ENCODE peak calls at places on chromosomes 6 and 20, in seven cellular contexts. X is GM06990, E is body of pancreas, M is GM23338, K is brain microvascular endothelial cell, F is K562, A is upper lobe of right lung. I is an unnamed sample.

GRCh38 chr6:166627875-166628849 is 1.1 kb upstream of the RPS6KA2 start:
- DNase-seq in X (peak; percentile 16), E (peak; percentile 79), M (peak; percentile 78), K (no peak), F (peak; percentile 68), A (peak; percentile 85), I (peak; percentile 79)

GRCh38 chr6:20870493-20870892 is 336.2 kb downstream of the CDKAL1 start:
- DNase-seq in X (no peak), E (no peak), M (no peak), K (no peak), F (no peak), A (no peak), I (no peak)

GRCh38 chr6:158894192-158894591 is 75.0 kb upstream of the EZR start:
- DNase-seq in X (no peak), E (no peak), M (peak; percentile 89), K (peak; percentile 83), F (no peak), A (no peak), I (no peak)

GRCh38 chr6:150756170-150756569 is 109.3 kb upstream of the MTHFD1L start:
- DNase-seq in X (no peak), E (no peak), M (no peak), K (no peak), F (no peak), A (no peak), I (no peak)

GRCh38 chr6:143485967-143486366 is 25.6 kb downstream of the FUCA2 start:
- DNase-seq in X (no peak), E (no peak), M (no peak), K (no peak), F (no peak), A (no peak), I (no peak)

GRCh38 chr6:117624869-117625481 is 22.7 kb upstream of the GOPC start:
- DNase-seq in X (no peak), E (no peak), M (peak; percentile 74), K (no peak), F (no peak), A (no peak), I (no peak)

GRCh38 chr20:47681977-47682812 is 103.1 kb downstream of the SULF2 start:
- DNase-seq in X (no peak), E (peak; percentile 21), M (no peak), K (no peak), F (no peak), A (peak; percentile 77), I (peak; percentile 38)

GRCh38 chr20:8518878-8519277 is 386.8 kb downstream of the PLCB1 start:
- DNase-seq in X (no peak), E (no peak), M (peak; percentile 14), K (no peak), F (no peak), A (no peak), I (no peak)

GRCh38 chr20:3010985-3011723 is 32.3 kb upstream of the GNRH2 start:
- DNase-seq in X (no peak), E (no peak), M (no peak), K (peak; percentile 38), F (no peak), A (no peak), I (no peak)

GRCh38 chr20:50921055-50921454 is 10.2 kb downstream of the ADNP start:
- DNase-seq in X (no peak), E (no peak), M (no peak), K (peak; percentile 14), F (no peak), A (no peak), I (no peak)

GRCh38 chr6:137681445-137682009 is 185.5 kb upstream of the TNFAIP3 start:
- DNase-seq in X (no peak), E (no peak), M (no peak), K (no peak), F (no peak), A (no peak), I (no peak)

GRCh38 chr20:58688838-58689237 is 3.8 kb upstream of the NPEPL1 start:
- DNase-seq in X (no peak), E (no peak), M (no peak), K (no peak), F (no peak), A (no peak), I (no peak)

GRCh38 chr6:35973670-35974222 is 50.7 kb downstream of the SLC26A8 start:
- DNase-seq in X (peak; percentile 52), E (no peak), M (no peak), K (no peak), F (peak; percentile 63), A (no peak), I (no peak)

GRCh38 chr20:21202284-21202683 is 76.4 kb downstream of the KIZ start:
- DNase-seq in X (no peak), E (no peak), M (no peak), K (peak; percentile 7), F (no peak), A (no peak), I (no peak)

GRCh38 chr6:159616456-159616855 is 76.6 kb downstream of the SOD2 start:
- DNase-seq in X (no peak), E (no peak), M (no peak), K (no peak), F (no peak), A (no peak), I (no peak)

GRCh38 chr6:29487660-29488059 is at the start of gene MAS1L:
- DNase-seq in X (no peak), E (no peak), M (no peak), K (no peak), F (no peak), A (no peak), I (no peak)

GRCh38 chr6:21754891-21755290 is 161.3 kb downstream of the SOX4 start:
- DNase-seq in X (no peak), E (no peak), M (no peak), K (peak; percentile 73), F (no peak), A (no peak), I (no peak)

GRCh38 chr6:64040118-64040517 is 404.5 kb downstream of the PHF3 start:
- DNase-seq in X (no peak), E (no peak), M (no peak), K (no peak), F (no peak), A (no peak), I (no peak)

GRCh38 chr6:15439410-15440022 is 193.6 kb downstream of the JARID2 start:
- DNase-seq in X (no peak), E (no peak), M (no peak), K (no peak), F (no peak), A (no peak), I (no peak)

GRCh38 chr6:2792330-2792729 is 27.1 kb downstream of the WRNIP1 start:
- DNase-seq in X (no peak), E (no peak), M (no peak), K (peak; percentile 74), F (no peak), A (no peak), I (no peak)

GRCh38 chr6:2791124-2792050 is 26.2 kb downstream of the WRNIP1 start:
- DNase-seq in X (no peak), E (peak; percentile 85), M (peak; percentile 87), K (peak; percentile 94), F (peak; percentile 74), A (no peak), I (peak; percentile 64)

GRCh38 chr6:2794171-2794730 is 29.1 kb downstream of the WRNIP1 start:
- DNase-seq in X (no peak), E (no peak), M (no peak), K (no peak), F (no peak), A (no peak), I (no peak)

GRCh38 chr6:2793491-2794151 is 28.4 kb downstream of the WRNIP1 start:
- DNase-seq in X (no peak), E (no peak), M (no peak), K (no peak), F (no peak), A (no peak), I (no peak)

GRCh38 chr6:2790588-2790987 is 25.4 kb downstream of the WRNIP1 start:
- DNase-seq in X (no peak), E (peak; percentile 57), M (peak; percentile 82), K (peak; percentile 71), F (no peak), A (no peak), I (no peak)
- TF ChIP-seq CTCF in X (no peak), E (no peak), M (peak; percentile 18), K (peak; percentile 27), F (no peak), A (no peak), I (no peak)

DNA sequence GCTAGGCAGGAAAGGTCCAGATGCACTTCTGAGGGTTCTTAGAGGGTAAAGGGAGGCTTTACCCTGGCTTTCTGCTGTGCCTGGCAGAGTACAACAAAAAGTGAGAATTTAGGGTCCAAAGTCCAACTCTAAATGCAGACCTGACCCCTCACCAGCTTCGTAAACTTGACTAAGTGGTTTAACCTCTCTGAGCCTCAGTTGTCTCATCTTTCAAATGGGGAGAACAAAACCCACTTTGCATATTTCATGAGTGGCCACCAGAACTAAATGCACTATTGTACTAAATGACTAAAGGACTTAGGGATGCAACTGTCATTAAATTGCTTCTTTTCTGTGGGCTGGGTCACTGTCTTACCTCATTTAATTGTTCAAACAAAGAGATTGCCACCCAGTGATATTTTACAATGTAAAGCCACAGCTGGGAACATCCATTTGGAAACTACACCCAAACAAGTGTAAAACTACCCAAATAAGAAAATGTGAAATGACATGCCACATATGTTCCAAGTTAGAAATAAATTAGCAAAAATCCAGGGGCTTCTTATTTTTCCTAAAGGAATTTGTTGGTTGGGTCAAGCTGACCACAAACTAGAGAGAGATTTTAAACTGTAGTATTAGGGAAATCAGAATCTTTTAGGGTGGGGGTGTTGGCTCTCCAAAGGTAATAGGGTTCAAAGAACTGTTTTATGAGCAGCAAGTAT is 48.3 kb upstream of the RIN2 start:
- DNase-seq in X (no peak), E (no peak), M (no peak), K (no peak), F (no peak), A (no peak), I (no peak)
- H3K4me3 ChIP-seq in X (no peak overlapping the region), E (no peak overlapping the region), M (no peak overlapping the region), K (no peak overlapping the region), F (no peak overlapping the region), A (no peak overlapping the region), I (no peak overlapping the region)

DNA sequence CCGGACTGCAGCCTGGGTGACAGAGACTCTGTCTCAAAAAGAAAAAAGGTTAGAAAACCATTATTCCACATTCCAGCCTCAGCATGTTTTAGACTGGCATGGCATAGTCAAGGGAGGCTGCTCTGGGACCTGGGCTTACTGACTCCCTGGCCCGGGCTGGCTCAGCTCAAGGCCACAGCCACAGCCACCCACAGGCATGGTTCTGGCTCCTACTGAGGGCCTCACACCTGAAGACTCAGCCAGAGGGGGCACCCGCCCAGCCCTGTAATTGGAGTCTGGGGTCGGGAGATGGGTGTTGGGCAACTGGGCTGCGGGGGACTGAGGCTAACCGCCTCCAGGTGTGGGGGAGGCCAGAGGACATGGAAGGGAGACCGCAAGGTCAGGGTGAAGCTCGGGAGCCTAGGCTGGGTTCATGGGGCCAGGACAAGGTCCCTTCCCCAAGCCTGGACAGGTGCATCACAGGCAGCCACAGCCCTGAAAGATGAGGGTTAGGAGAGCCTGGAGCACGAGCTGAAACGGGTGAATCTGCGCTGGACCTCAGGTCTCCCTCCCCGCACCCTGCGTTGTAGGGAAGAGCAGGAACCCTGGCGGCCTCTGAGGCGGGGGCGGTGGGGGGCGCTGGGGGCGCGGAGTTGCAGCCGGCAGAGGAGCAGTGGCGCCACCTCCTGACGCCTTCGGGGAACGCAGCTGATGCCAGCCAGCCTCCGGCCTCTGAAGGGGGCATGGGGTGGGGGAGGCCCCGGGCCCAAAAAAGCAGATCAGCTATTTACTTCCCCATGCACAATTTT is 67.7 kb upstream of the SRSF6 start:
- DNase-seq in X (no peak), E (no peak), M (no peak), K (no peak), F (peak; percentile 68), A (peak; percentile 77), I (peak; percentile 16)
- TF ChIP-seq CTCF in X (peak; percentile 54), E (no peak), M (no peak), K (no peak), F (peak; percentile 50), A (peak; percentile 60), I (peak; percentile 37)

GRCh38 chr6:13787146-13787545 is 27.2 kb downstream of the MCUR1 start:
- DNase-seq in X (no peak), E (no peak), M (peak; percentile 28), K (no peak), F (no peak), A (no peak), I (no peak)
- H3K4me3 ChIP-seq in X (no peak overlapping the region), E (no peak overlapping the region), M (no peak overlapping the region), K (peak overlapping the region; percentile 6), F (no peak overlapping the region), A (peak overlapping the region; percentile 6), I (no peak overlapping the region)